ENCODE peak calls at places on chromosomes 11 and 22, in nine cellular contexts. One of them, this sample, is unnamed.

GRCh38 chr11:36086366-36086765 is 142.5 kb downstream of the LDLRAD3 start:
- DNase-seq in SK-N-SH: no peak
- DNase-seq in GM23248: no peak
- DNase-seq in PC-3: no peak
- DNase-seq in HCT116: no peak
- DNase-seq in GM23338: peak
- DNase-seq in hepatocyte: no peak
- DNase-seq in MM.1S: no peak
- DNase-seq in neural progenitor cell: no peak
- DNase-seq in this sample: no peak

GRCh38 chr11:5938603-5938965 is 3.5 kb upstream of the OR56A3 start:
- DNase-seq in SK-N-SH: no peak
- DNase-seq in GM23248: no peak
- DNase-seq in PC-3: no peak
- DNase-seq in HCT116: no peak
- DNase-seq in GM23338: peak
- DNase-seq in hepatocyte: no peak
- DNase-seq in MM.1S: no peak
- DNase-seq in neural progenitor cell: no peak
- DNase-seq in this sample: no peak

GRCh38 chr22:19728836-19729235 is 5.5 kb downstream of the GP1BB start:
- DNase-seq in SK-N-SH: peak
- DNase-seq in GM23248: no peak
- DNase-seq in PC-3: no peak
- DNase-seq in HCT116: no peak
- DNase-seq in GM23338: no peak
- DNase-seq in hepatocyte: no peak
- DNase-seq in MM.1S: no peak
- DNase-seq in neural progenitor cell: no peak
- DNase-seq in this sample: peak

GRCh38 chr11:134418119-134418840 is 6.2 kb upstream of the B3GAT1 start:
- DNase-seq in SK-N-SH: peak
- DNase-seq in GM23248: peak
- DNase-seq in PC-3: peak
- DNase-seq in HCT116: no peak
- DNase-seq in GM23338: peak
- DNase-seq in hepatocyte: peak
- DNase-seq in MM.1S: no peak
- DNase-seq in neural progenitor cell: peak
- DNase-seq in this sample: no peak

GRCh38 chr22:40189979-40190378 is 12.3 kb downstream of the TNRC6B start:
- DNase-seq in SK-N-SH: no peak
- DNase-seq in GM23248: peak
- DNase-seq in PC-3: peak
- DNase-seq in HCT116: no peak
- DNase-seq in GM23338: no peak
- DNase-seq in hepatocyte: no peak
- DNase-seq in MM.1S: no peak
- DNase-seq in neural progenitor cell: no peak
- DNase-seq in this sample: no peak

GRCh38 chr11:60840711-60841430 is 1.0 kb upstream of the CCDC86 start:
- DNase-seq in SK-N-SH: no peak
- DNase-seq in GM23248: peak
- DNase-seq in PC-3: peak
- DNase-seq in HCT116: no peak
- DNase-seq in GM23338: no peak
- DNase-seq in hepatocyte: no peak
- DNase-seq in MM.1S: peak
- DNase-seq in neural progenitor cell: no peak
- DNase-seq in this sample: no peak

GRCh38 chr22:41991111-41991510 is 7.5 kb upstream of the WBP2NL start:
- DNase-seq in SK-N-SH: no peak
- DNase-seq in GM23248: no peak
- DNase-seq in PC-3: no peak
- DNase-seq in HCT116: no peak
- DNase-seq in GM23338: no peak
- DNase-seq in hepatocyte: no peak
- DNase-seq in MM.1S: no peak
- DNase-seq in neural progenitor cell: no peak
- DNase-seq in this sample: no peak

GRCh38 chr11:70637949-70638598 is 239.7 kb downstream of the CTTN start:
- DNase-seq in SK-N-SH: no peak
- DNase-seq in GM23248: no peak
- DNase-seq in PC-3: no peak
- DNase-seq in HCT116: no peak
- DNase-seq in GM23338: no peak
- DNase-seq in hepatocyte: no peak
- DNase-seq in MM.1S: no peak
- DNase-seq in neural progenitor cell: peak
- DNase-seq in this sample: no peak

GRCh38 chr11:12143461-12144258 is 33.3 kb downstream of the MICAL2 start:
- DNase-seq in SK-N-SH: no peak
- DNase-seq in GM23248: no peak
- DNase-seq in PC-3: no peak
- DNase-seq in HCT116: no peak
- DNase-seq in GM23338: no peak
- DNase-seq in hepatocyte: peak
- DNase-seq in MM.1S: no peak
- DNase-seq in neural progenitor cell: no peak
- DNase-seq in this sample: no peak

GRCh38 chr11:130123414-130124040 is 36.1 kb upstream of the ST14 start:
- DNase-seq in SK-N-SH: no peak
- DNase-seq in GM23248: no peak
- DNase-seq in PC-3: no peak
- DNase-seq in HCT116: no peak
- DNase-seq in GM23338: no peak
- DNase-seq in hepatocyte: no peak
- DNase-seq in MM.1S: no peak
- DNase-seq in neural progenitor cell: no peak
- DNase-seq in this sample: no peak

GRCh38 chr22:24225044-24225601 is 19.8 kb downstream of the GGT5 start:
- DNase-seq in SK-N-SH: peak
- DNase-seq in GM23248: no peak
- DNase-seq in PC-3: no peak
- DNase-seq in HCT116: no peak
- DNase-seq in GM23338: no peak
- DNase-seq in hepatocyte: no peak
- DNase-seq in MM.1S: no peak
- DNase-seq in neural progenitor cell: no peak
- DNase-seq in this sample: no peak

GRCh38 chr11:30786392-30787120 is 200.4 kb upstream of the MPPED2 start:
- DNase-seq in SK-N-SH: no peak
- DNase-seq in GM23248: peak
- DNase-seq in PC-3: no peak
- DNase-seq in HCT116: no peak
- DNase-seq in GM23338: no peak
- DNase-seq in hepatocyte: no peak
- DNase-seq in MM.1S: no peak
- DNase-seq in neural progenitor cell: no peak
- DNase-seq in this sample: no peak

GRCh38 chr11:10092426-10092825 is 201.6 kb downstream of the SBF2 start:
- DNase-seq in SK-N-SH: no peak
- DNase-seq in GM23248: no peak
- DNase-seq in PC-3: no peak
- DNase-seq in HCT116: no peak
- DNase-seq in GM23338: no peak
- DNase-seq in hepatocyte: no peak
- DNase-seq in MM.1S: no peak
- DNase-seq in neural progenitor cell: no peak
- DNase-seq in this sample: no peak

GRCh38 chr11:87219266-87219665 is 181.5 kb downstream of the TMEM135 start:
- DNase-seq in SK-N-SH: no peak
- DNase-seq in GM23248: no peak
- DNase-seq in PC-3: no peak
- DNase-seq in HCT116: no peak
- DNase-seq in GM23338: peak
- DNase-seq in hepatocyte: no peak
- DNase-seq in MM.1S: no peak
- DNase-seq in neural progenitor cell: peak
- DNase-seq in this sample: no peak

GRCh38 chr11:71305451-71306125 is 53.2 kb upstream of the SHANK2 start:
- DNase-seq in SK-N-SH: no peak
- DNase-seq in GM23248: peak
- DNase-seq in PC-3: no peak
- DNase-seq in HCT116: no peak
- DNase-seq in GM23338: no peak
- DNase-seq in hepatocyte: no peak
- DNase-seq in MM.1S: no peak
- DNase-seq in neural progenitor cell: no peak
- DNase-seq in this sample: no peak

GRCh38 chr11:134369656-134370525 is 38.1 kb downstream of the GLB1L2 start:
- DNase-seq in SK-N-SH: no peak
- DNase-seq in GM23248: no peak
- DNase-seq in PC-3: no peak
- DNase-seq in HCT116: no peak
- DNase-seq in GM23338: no peak
- DNase-seq in hepatocyte: no peak
- DNase-seq in MM.1S: no peak
- DNase-seq in neural progenitor cell: no peak
- DNase-seq in this sample: no peak

DNA sequence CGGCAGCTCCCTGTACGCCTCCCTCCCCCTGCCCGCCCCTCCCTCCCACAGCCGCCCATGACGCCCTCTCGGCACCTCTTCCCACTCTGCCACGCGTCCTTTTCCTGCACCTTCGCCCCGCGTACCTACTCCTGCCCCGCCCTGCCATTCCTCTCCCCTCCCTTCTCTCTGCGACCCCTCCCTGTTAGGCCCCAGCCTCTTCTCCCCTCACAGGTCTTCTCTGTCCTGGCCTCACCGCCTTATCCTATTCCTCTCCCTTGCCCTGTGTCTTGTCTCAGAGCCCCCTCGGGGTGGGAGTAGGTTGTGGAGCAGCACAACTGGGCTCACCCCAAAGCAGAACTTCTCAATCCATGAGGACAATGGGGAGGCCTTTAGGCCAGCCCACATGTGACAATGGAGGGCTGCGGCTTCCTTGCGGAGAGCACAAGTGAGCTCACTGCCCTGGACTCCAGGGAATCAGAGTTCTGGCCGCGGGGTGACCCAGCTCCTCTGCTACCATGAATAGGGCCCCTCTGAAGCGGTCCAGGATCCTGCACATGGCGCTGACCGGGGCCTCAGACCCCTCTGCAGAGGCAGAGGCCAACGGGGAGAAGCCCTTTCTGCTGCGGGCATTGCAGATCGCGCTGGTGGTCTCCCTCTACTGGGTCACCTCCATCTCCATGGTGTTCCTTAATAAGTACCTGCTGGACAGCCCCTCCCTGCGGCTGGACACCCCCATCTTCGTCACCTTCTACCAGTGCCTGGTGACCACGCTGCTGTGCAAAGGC is 539 bp downstream of the SLC35C1 start:
- DNase-seq in SK-N-SH: no peak
- DNase-seq in GM23248: peak
- DNase-seq in PC-3: peak
- DNase-seq in HCT116: no peak
- DNase-seq in GM23338: peak
- DNase-seq in hepatocyte: peak
- DNase-seq in MM.1S: no peak
- DNase-seq in neural progenitor cell: peak
- DNase-seq in this sample: no peak
- H3K27ac ChIP-seq in SK-N-SH: peak
- H3K27ac ChIP-seq in GM23248: peak
- H3K27ac ChIP-seq in PC-3: peak
- H3K27ac ChIP-seq in HCT116: peak
- H3K27ac ChIP-seq in GM23338: no peak
- H3K27ac ChIP-seq in hepatocyte: peak
- H3K27ac ChIP-seq in MM.1S: no peak
- H3K27ac ChIP-seq in neural progenitor cell: no peak
- H3K27ac ChIP-seq in this sample: no peak

GRCh38 chr11:94731921-94732601 is 36.1 kb upstream of the AMOTL1 start:
- DNase-seq in SK-N-SH: peak
- DNase-seq in GM23248: peak
- DNase-seq in PC-3: peak
- DNase-seq in HCT116: no peak
- DNase-seq in GM23338: no peak
- DNase-seq in hepatocyte: no peak
- DNase-seq in MM.1S: no peak
- DNase-seq in neural progenitor cell: no peak
- DNase-seq in this sample: no peak
- TF ChIP-seq EZH2phosphoT487 in SK-N-SH: no peak
- TF ChIP-seq EZH2phosphoT487 in GM23248: no peak
- TF ChIP-seq EZH2phosphoT487 in PC-3: no peak
- TF ChIP-seq EZH2phosphoT487 in HCT116: no peak
- TF ChIP-seq EZH2phosphoT487 in GM23338: no peak
- TF ChIP-seq EZH2phosphoT487 in hepatocyte: no peak
- TF ChIP-seq EZH2phosphoT487 in MM.1S: no peak
- TF ChIP-seq EZH2phosphoT487 in neural progenitor cell: no peak
- TF ChIP-seq EZH2phosphoT487 in this sample: no peak

GRCh38 chr22:28819253-28820096 is 19.1 kb upstream of the XBP1 start:
- DNase-seq in SK-N-SH: no peak
- DNase-seq in GM23248: no peak
- DNase-seq in PC-3: peak
- DNase-seq in HCT116: no peak
- DNase-seq in GM23338: no peak
- DNase-seq in hepatocyte: peak
- DNase-seq in MM.1S: peak
- DNase-seq in neural progenitor cell: no peak
- DNase-seq in this sample: peak

GRCh38 chr22:28815729-28816128 is 15.4 kb upstream of the XBP1 start:
- DNase-seq in SK-N-SH: no peak
- DNase-seq in GM23248: no peak
- DNase-seq in PC-3: no peak
- DNase-seq in HCT116: no peak
- DNase-seq in GM23338: no peak
- DNase-seq in hepatocyte: no peak
- DNase-seq in MM.1S: no peak
- DNase-seq in neural progenitor cell: no peak
- DNase-seq in this sample: no peak

GRCh38 chr22:28816994-28817530 is 16.7 kb upstream of the XBP1 start:
- DNase-seq in SK-N-SH: no peak
- DNase-seq in GM23248: no peak
- DNase-seq in PC-3: no peak
- DNase-seq in HCT116: no peak
- DNase-seq in GM23338: no peak
- DNase-seq in hepatocyte: no peak
- DNase-seq in MM.1S: peak
- DNase-seq in neural progenitor cell: no peak
- DNase-seq in this sample: peak

GRCh38 chr22:28820885-28821284 is 20.5 kb upstream of the XBP1 start:
- DNase-seq in SK-N-SH: no peak
- DNase-seq in GM23248: no peak
- DNase-seq in PC-3: no peak
- DNase-seq in HCT116: no peak
- DNase-seq in GM23338: no peak
- DNase-seq in hepatocyte: no peak
- DNase-seq in MM.1S: no peak
- DNase-seq in neural progenitor cell: no peak
- DNase-seq in this sample: no peak

GRCh38 chr22:28817919-28818859 is 17.8 kb upstream of the XBP1 start:
- DNase-seq in SK-N-SH: peak
- DNase-seq in GM23248: no peak
- DNase-seq in PC-3: peak
- DNase-seq in HCT116: no peak
- DNase-seq in GM23338: peak
- DNase-seq in hepatocyte: peak
- DNase-seq in MM.1S: peak
- DNase-seq in neural progenitor cell: no peak
- DNase-seq in this sample: peak
- H3K27ac ChIP-seq in SK-N-SH: no peak
- H3K27ac ChIP-seq in GM23248: no peak
- H3K27ac ChIP-seq in PC-3: peak
- H3K27ac ChIP-seq in HCT116: no peak
- H3K27ac ChIP-seq in GM23338: peak
- H3K27ac ChIP-seq in hepatocyte: peak
- H3K27ac ChIP-seq in MM.1S: peak
- H3K27ac ChIP-seq in neural progenitor cell: peak
- H3K27ac ChIP-seq in this sample: peak

GRCh38 chr11:124274000-124274399 is 17.8 kb downstream of the OR8G5 start:
- DNase-seq in SK-N-SH: no peak
- DNase-seq in GM23248: no peak
- DNase-seq in PC-3: no peak
- DNase-seq in HCT116: no peak
- DNase-seq in GM23338: no peak
- DNase-seq in hepatocyte: peak
- DNase-seq in MM.1S: no peak
- DNase-seq in neural progenitor cell: no peak
- DNase-seq in this sample: no peak
- TF ChIP-seq EZH2phosphoT487 in SK-N-SH: no peak
- TF ChIP-seq EZH2phosphoT487 in GM23248: no peak
- TF ChIP-seq EZH2phosphoT487 in PC-3: no peak
- TF ChIP-seq EZH2phosphoT487 in HCT116: no peak
- TF ChIP-seq EZH2phosphoT487 in GM23338: no peak
- TF ChIP-seq EZH2phosphoT487 in hepatocyte: no peak
- TF ChIP-seq EZH2phosphoT487 in MM.1S: no peak
- TF ChIP-seq EZH2phosphoT487 in neural progenitor cell: no peak
- TF ChIP-seq EZH2phosphoT487 in this sample: no peak

This sample was measured in OCI-LY7.